ENCODE peak calls at places on chromosomes 6 and 20, in nine cellular contexts. T, M, R, Z, L, K, E, O and N are unnamed samples.

GRCh38 chr20:61797200-61797599 is 268.5 kb downstream of the TAF4 start:
- DNase-seq in L (no peak), T (peak), O (no peak), K (no peak), M (no peak), E (no peak), Z (no peak), R (no peak), N (no peak)

GRCh38 chr6:127812985-127813681 is 87.7 kb downstream of the THEMIS start:
- DNase-seq in M (no peak), T (no peak), R (no peak), L (no peak), E (no peak), K (no peak), Z (no peak), O (no peak), N (no peak)

GRCh38 chr20:63273635-63274380 is 1.2 kb downstream of the ARFGAP1 start:
- DNase-seq in E (no peak), R (no peak), M (no peak), K (no peak), L (no peak), O (peak), Z (no peak), T (no peak), N (no peak)

GRCh38 chr20:38673731-38674177 is 50.5 kb upstream of the SLC32A1 start:
- DNase-seq in M (no peak), K (no peak), T (peak), O (peak), Z (no peak), L (no peak), R (no peak), E (no peak), N (no peak)

GRCh38 chr20:60470366-60470765 is 512.1 kb downstream of the CDH26 start:
- DNase-seq in K (no peak), M (no peak), R (no peak), L (no peak), O (no peak), Z (no peak), E (no peak), T (no peak), N (no peak)

GRCh38 chr6:15465212-15465611 is 197.6 kb downstream of the DTNBP1 start:
- DNase-seq in R (no peak), E (no peak), T (no peak), Z (no peak), K (no peak), O (no peak), M (no peak), L (no peak), N (no peak)

GRCh38 chr6:24951831-24952299 is 16.1 kb upstream of the RIPOR2 start:
- DNase-seq in L (no peak), K (peak), Z (no peak), E (no peak), M (no peak), O (no peak), R (peak), T (no peak), N (peak)

GRCh38 chr6:31122803-31123706 is 2.8 kb upstream of the CDSN start:
- DNase-seq in T (no peak), M (no peak), O (peak), Z (no peak), L (no peak), R (no peak), E (peak), K (no peak), N (no peak)

GRCh38 chr6:29850011-29850553 is 22.5 kb downstream of the HLA-G start:
- DNase-seq in M (no peak), R (no peak), T (peak), Z (no peak), O (peak), E (no peak), L (no peak), K (no peak), N (no peak)

GRCh38 chr6:10309826-10310405 is 105.0 kb downstream of the TFAP2A start:
- DNase-seq in O (no peak), Z (no peak), R (no peak), L (no peak), K (no peak), M (no peak), E (no peak), T (peak), N (no peak)

GRCh38 chr6:37323568-37323967 is 30.2 kb upstream of the RNF8 start:
- DNase-seq in L (no peak), R (no peak), Z (no peak), M (no peak), O (peak), K (no peak), E (no peak), T (no peak), N (no peak)

GRCh38 chr20:37408930-37409210 is 62.9 kb downstream of the SRC start:
- DNase-seq in T (no peak), K (no peak), E (no peak), Z (no peak), L (no peak), R (no peak), M (no peak), O (no peak), N (no peak)

GRCh38 chr6:134065706-134066105 is 13.3 kb upstream of the SLC2A12 start:
- DNase-seq in K (no peak), Z (no peak), M (no peak), E (no peak), R (no peak), L (no peak), T (peak), O (peak), N (no peak)

GRCh38 chr6:54892831-54893230 is 46.3 kb downstream of the FAM83B start:
- DNase-seq in M (no peak), Z (peak), L (no peak), O (peak), E (no peak), K (no peak), R (no peak), T (no peak), N (no peak)

GRCh38 chr6:169162249-169162967 is 91.2 kb downstream of the THBS2 start:
- DNase-seq in L (no peak), E (no peak), Z (no peak), K (no peak), M (no peak), O (no peak), T (no peak), R (no peak), N (no peak)

GRCh38 chr6:36029464-36029863 is 1.9 kb downstream of the MAPK14 start:
- DNase-seq in T (no peak), K (no peak), R (no peak), O (peak), E (no peak), Z (no peak), M (no peak), L (no peak), N (no peak)

GRCh38 chr6:122063090-122063489 is 336.4 kb upstream of the HSF2 start:
- DNase-seq in O (no peak), E (no peak), K (no peak), L (no peak), T (no peak), Z (no peak), R (no peak), M (no peak), N (no peak)

GRCh38 chr6:99867026-99867425 is 127.0 kb downstream of the MCHR2 start:
- DNase-seq in M (no peak), K (no peak), L (no peak), O (no peak), Z (no peak), R (no peak), T (no peak), E (no peak), N (no peak)

GRCh38 chr6:33607784-33608161 is 13.3 kb upstream of the ITPR3 start:
- DNase-seq in R (no peak), K (no peak), T (peak), L (no peak), E (no peak), M (no peak), Z (no peak), O (no peak), N (no peak)

GRCh38 chr6:15922510-15923307 is 206.2 kb upstream of the MYLIP start:
- DNase-seq in O (peak), K (no peak), T (no peak), Z (no peak), R (no peak), E (no peak), L (no peak), M (no peak), N (no peak)

GRCh38 chr6:168093071-168093505 is 14.1 kb upstream of the FRMD1 start:
- DNase-seq in M (no peak), K (no peak), L (no peak), T (no peak), Z (no peak), R (no peak), E (no peak), O (peak), N (no peak)

GRCh38 chr6:31945507-31946369 is at the start of gene CFB:
- DNase-seq in T (peak), R (no peak), Z (no peak), M (no peak), O (peak), L (peak), E (no peak), K (no peak), N (no peak)

GRCh38 chr6:3137057-3137777 is 18.7 kb downstream of the BPHL start:
- DNase-seq in M (no peak), K (no peak), R (no peak), T (no peak), E (no peak), Z (no peak), L (no peak), O (no peak), N (no peak)

GRCh38 chr6:121615493-121615892 is 180.0 kb downstream of the GJA1 start:
- DNase-seq in E (no peak), K (no peak), T (peak), L (no peak), M (no peak), Z (no peak), O (no peak), R (no peak), N (no peak)

GRCh38 chr6:155165029-155165710 is 98.6 kb upstream of the CLDN20 start:
- DNase-seq in R (no peak), L (no peak), O (no peak), Z (no peak), E (no peak), M (no peak), K (no peak), T (no peak), N (no peak)

GRCh38 chr6:142500265-142500786 is 198.5 kb downstream of the ADGRG6 start:
- DNase-seq in K (no peak), E (no peak), O (peak), M (no peak), L (no peak), T (no peak), Z (no peak), R (no peak), N (no peak)

GRCh38 chr6:3186974-3187382 is 29.6 kb upstream of the TUBB2A start:
- DNase-seq in R (no peak), E (no peak), O (no peak), T (no peak), L (no peak), Z (no peak), M (no peak), K (no peak), N (no peak)

GRCh38 chr6:16296061-16296670 is 57.8 kb downstream of the GMPR start:
- DNase-seq in L (no peak), M (no peak), O (no peak), R (no peak), K (no peak), T (no peak), Z (no peak), E (peak), N (no peak)

GRCh38 chr20:6940052-6940451 is 172.6 kb downstream of the BMP2 start:
- DNase-seq in E (no peak), M (no peak), O (no peak), R (no peak), T (peak), K (no peak), Z (no peak), L (no peak), N (no peak)